ENCODE peak calls at places on chromosomes 13 and 19, in nine cellular contexts. E is NB4, L is transverse colon, B is stomach, O is lower leg skin, I is body of pancreas, V is esophagus squamous epithelium, H is tibial nerve, C is heart left ventricle. Z is an unnamed sample.

GRCh38 chr19:46696052-46696451 is 20.9 kb downstream of the PRKD2 start:
- DNase-seq in E (no peak), L (no peak), B (no peak), O (no peak), I (no peak), V (no peak), H (no peak), C (no peak), Z (no peak)

GRCh38 chr13:83878691-83879410 is 3.4 kb downstream of the SLITRK1 start:
- DNase-seq in E (no peak), L (no peak), B (no peak), O (peak; percentile 72), I (no peak), V (no peak), H (no peak), C (no peak), Z (no peak)

GRCh38 chr13:37966266-37966665 is 96.7 kb upstream of the TRPC4 start:
- DNase-seq in E (no peak), L (no peak), B (no peak), O (no peak), I (no peak), V (no peak), H (no peak), C (no peak), Z (no peak)

GRCh38 chr19:14107581-14108461 is 9.7 kb downstream of the PRKACA start:
- DNase-seq in E (no peak), L (no peak), B (no peak), O (no peak), I (no peak), V (no peak), H (no peak), C (peak; percentile 83), Z (no peak)

GRCh38 chr13:21121616-21122015 is 54.7 kb downstream of the SKA3 start:
- DNase-seq in E (no peak), L (no peak), B (no peak), O (peak; percentile 12), I (no peak), V (no peak), H (no peak), C (no peak), Z (no peak)

GRCh38 chr19:31627824-31628223 is 278.6 kb upstream of the TSHZ3 start:
- DNase-seq in E (no peak), L (no peak), B (no peak), O (peak; percentile 74), I (no peak), V (no peak), H (no peak), C (no peak), Z (no peak)

GRCh38 chr19:30662211-30662861 is 290.2 kb downstream of the ZNF536 start:
- DNase-seq in E (no peak), L (no peak), B (peak; percentile 22), O (peak; percentile 70), I (peak; percentile 82), V (no peak), H (no peak), C (no peak), Z (no peak)

GRCh38 chr13:100470841-100471505 is 117.6 kb downstream of the GGACT start:
- DNase-seq in E (no peak), L (no peak), B (no peak), O (no peak), I (no peak), V (no peak), H (no peak), C (no peak), Z (no peak)

GRCh38 chr13:94595006-94595942 is 678 bp downstream of the TGDS start:
- DNase-seq in E (peak; percentile 56), L (peak; percentile 29), B (peak; percentile 34), O (no peak), I (peak; percentile 21), V (no peak), H (no peak), C (no peak), Z (no peak)

GRCh38 chr19:37977391-37977790 is 70.4 kb downstream of the SIPA1L3 start:
- DNase-seq in E (no peak), L (no peak), B (no peak), O (peak; percentile 68), I (no peak), V (no peak), H (no peak), C (no peak), Z (no peak)

GRCh38 chr19:37980419-37980975 is 73.5 kb downstream of the SIPA1L3 start:
- DNase-seq in E (no peak), L (no peak), B (no peak), O (peak; percentile 39), I (no peak), V (no peak), H (no peak), C (no peak), Z (no peak)

GRCh38 chr19:37981785-37982475 is 74.9 kb downstream of the SIPA1L3 start:
- DNase-seq in E (no peak), L (peak; percentile 76), B (peak; percentile 51), O (peak; percentile 72), I (peak; percentile 36), V (no peak), H (no peak), C (no peak), Z (no peak)

GRCh38 chr19:37977992-37978391 is 71.0 kb downstream of the SIPA1L3 start:
- DNase-seq in E (no peak), L (no peak), B (no peak), O (peak; percentile 84), I (no peak), V (no peak), H (no peak), C (no peak), Z (no peak)

GRCh38 chr19:37979547-37980082 is 72.6 kb downstream of the SIPA1L3 start:
- DNase-seq in E (no peak), L (peak; percentile 51), B (peak; percentile 67), O (peak; percentile 82), I (no peak), V (no peak), H (no peak), C (no peak), Z (no peak)
- TF ChIP-seq POLR2A in E (no peak), L (no peak), B (no peak), O (no peak), I (no peak), V (no peak), H (no peak), C (no peak), Z (no peak)

DNA sequence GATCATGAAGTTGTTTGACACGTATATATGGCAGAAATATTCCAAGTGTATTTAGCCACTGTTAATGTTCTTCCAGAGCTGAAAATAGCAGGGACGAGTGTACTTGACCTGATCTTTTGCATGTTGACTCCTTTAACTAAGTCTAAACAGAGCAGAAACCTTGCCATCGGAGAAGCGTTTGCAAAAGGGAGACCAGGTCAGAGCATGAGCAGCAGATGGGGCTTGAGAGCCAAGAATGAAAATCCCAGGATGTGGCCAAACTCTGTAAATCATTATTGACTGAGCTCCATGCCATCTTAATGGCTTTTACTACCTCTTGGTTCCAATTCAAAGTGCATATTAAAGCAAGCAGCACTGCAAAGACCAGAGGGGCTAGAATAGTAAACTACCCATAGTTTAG is 55.5 kb downstream of the FAM216B start:
- DNase-seq in E (no peak), L (peak; percentile 12), B (no peak), O (no peak), I (peak; percentile 44), V (no peak), H (no peak), C (no peak), Z (no peak)
- TF ChIP-seq CTCF in E (peak; percentile 5), L (no peak), B (no peak), O (no peak), I (peak; percentile 37), V (no peak), H (no peak), C (peak; percentile 32), Z (no peak)

GRCh38 chr19:4061178-4061682 is 5.5 kb downstream of the ZBTB7A start:
- DNase-seq in E (no peak), L (peak; percentile 95), B (peak; percentile 93), O (peak; percentile 98), I (peak; percentile 94), V (no peak), H (peak; percentile 83), C (peak; percentile 89), Z (no peak)
- TF ChIP-seq POLR2A in E (no peak), L (peak; percentile 50), B (no peak), O (no peak), I (peak; percentile 32), V (no peak), H (no peak), C (no peak), Z (peak; percentile 5)

GRCh38 chr19:49216076-49216475 is 58.5 kb downstream of the TRPM4 start:
- DNase-seq in E (no peak), L (no peak), B (no peak), O (no peak), I (no peak), V (no peak), H (no peak), C (no peak), Z (no peak)

GRCh38 chr19:49212302-49212701 is 54.7 kb downstream of the TRPM4 start:
- DNase-seq in E (no peak), L (no peak), B (no peak), O (no peak), I (no peak), V (no peak), H (no peak), C (no peak), Z (no peak)

GRCh38 chr19:49214701-49215100 is 57.1 kb downstream of the TRPM4 start:
- DNase-seq in E (no peak), L (peak; percentile 44), B (no peak), O (no peak), I (no peak), V (no peak), H (no peak), C (no peak), Z (no peak)

GRCh38 chr19:49210901-49211451 is 53.4 kb downstream of the TRPM4 start:
- DNase-seq in E (no peak), L (no peak), B (no peak), O (no peak), I (no peak), V (no peak), H (no peak), C (no peak), Z (no peak)

GRCh38 chr19:49213791-49214190 is 56.2 kb downstream of the TRPM4 start:
- DNase-seq in E (peak; percentile 16), L (no peak), B (no peak), O (no peak), I (no peak), V (no peak), H (no peak), C (no peak), Z (no peak)
- TF ChIP-seq CTCF in E (peak; percentile 15), L (no peak), B (no peak), O (no peak), I (no peak), V (no peak), H (no peak), C (peak; percentile 13), Z (no peak)

DNA sequence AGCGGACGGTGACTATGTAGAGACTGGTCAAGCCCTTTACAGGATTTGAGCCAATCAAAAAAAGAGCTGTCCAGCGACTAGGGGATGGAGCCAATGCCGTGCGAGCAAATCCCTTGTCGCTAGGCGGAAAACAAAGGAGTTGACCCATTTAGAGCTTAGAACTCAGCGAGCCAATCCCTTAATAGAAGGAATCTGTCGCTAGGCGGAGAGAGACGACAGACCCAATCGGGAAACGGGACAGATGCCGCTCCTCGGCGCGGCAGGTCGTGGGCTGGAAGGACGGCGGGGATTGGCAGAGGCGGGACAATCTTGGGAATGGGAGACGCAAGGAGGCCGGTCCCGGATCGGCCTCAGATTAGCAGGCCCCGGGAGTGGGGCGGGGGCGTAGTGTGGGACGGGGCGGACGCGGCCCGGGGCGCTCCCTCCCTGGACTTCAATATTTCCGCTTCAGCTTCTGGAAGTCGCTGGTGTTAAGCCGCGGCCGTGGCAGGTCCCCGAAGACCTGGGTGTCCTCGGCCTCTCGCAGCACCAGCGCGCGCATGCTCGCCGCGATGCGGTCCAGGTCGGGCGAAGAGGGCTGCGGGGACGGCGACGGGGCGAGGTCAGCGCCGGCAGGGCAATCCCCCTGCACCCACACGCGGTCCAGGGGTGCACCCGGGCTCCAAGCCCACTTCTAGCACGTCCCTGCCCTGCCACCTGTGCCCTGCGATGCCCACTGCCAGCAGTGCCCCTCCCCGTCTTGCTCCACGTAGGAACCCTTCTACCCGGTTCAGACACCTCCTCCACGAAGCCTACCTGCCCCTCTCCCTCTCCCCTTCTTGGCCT is 2.3 kb upstream of the PNKP start:
- DNase-seq in E (peak; percentile 99), L (peak; percentile 97), B (peak; percentile 96), O (peak; percentile 99), I (peak; percentile 99), V (peak; percentile 76), H (peak; percentile 92), C (peak; percentile 97), Z (peak; percentile 100)
- TF ChIP-seq POLR2A in E (peak; percentile 31), L (peak; percentile 79), B (no peak), O (no peak), I (peak; percentile 68), V (peak; percentile 33), H (peak; percentile 88), C (peak; percentile 77), Z (no peak)